ENCODE peak calls at places on chromosomes 5 and 9, in seven cellular contexts. One of them, this sample, is unnamed.

GRCh38 chr5:168592014-168592368 is 12.8 kb upstream of the PANK3 start:
- DNase-seq in activated T-cell treated with anti-CD3 and anti-CD28 coated beads, Interleukin-2, amount 50 U/mL, for 24 hours: no peak
- DNase-seq in iPS DF 19.7: no peak
- DNase-seq in tibial artery: no peak
- DNase-seq in NAMALWA: no peak
- DNase-seq in pancreas: peak; percentile 72
- DNase-seq in KBM-7: no peak
- DNase-seq in this sample: no peak

GRCh38 chr9:33677506-33677809 is 117.9 kb upstream of the PRSS3 start:
- DNase-seq in activated T-cell treated with anti-CD3 and anti-CD28 coated beads, Interleukin-2, amount 50 U/mL, for 24 hours: no peak
- DNase-seq in iPS DF 19.7: no peak
- DNase-seq in tibial artery: no peak
- DNase-seq in NAMALWA: no peak
- DNase-seq in pancreas: no peak
- DNase-seq in KBM-7: no peak
- DNase-seq in this sample: no peak

GRCh38 chr5:56638768-56639238 is 176.5 kb upstream of the MAP3K1 start:
- DNase-seq in activated T-cell treated with anti-CD3 and anti-CD28 coated beads, Interleukin-2, amount 50 U/mL, for 24 hours: no peak
- DNase-seq in iPS DF 19.7: no peak
- DNase-seq in tibial artery: no peak
- DNase-seq in NAMALWA: no peak
- DNase-seq in pancreas: no peak
- DNase-seq in KBM-7: no peak
- DNase-seq in this sample: no peak

GRCh38 chr5:131377785-131378325 is 114.0 kb downstream of the CDC42SE2 start:
- DNase-seq in activated T-cell treated with anti-CD3 and anti-CD28 coated beads, Interleukin-2, amount 50 U/mL, for 24 hours: no peak
- DNase-seq in iPS DF 19.7: no peak
- DNase-seq in tibial artery: no peak
- DNase-seq in NAMALWA: no peak
- DNase-seq in pancreas: no peak
- DNase-seq in KBM-7: no peak
- DNase-seq in this sample: no peak

GRCh38 chr5:98103807-98104206 is 669.7 kb upstream of the RGMB start:
- DNase-seq in activated T-cell treated with anti-CD3 and anti-CD28 coated beads, Interleukin-2, amount 50 U/mL, for 24 hours: no peak
- DNase-seq in iPS DF 19.7: no peak
- DNase-seq in tibial artery: no peak
- DNase-seq in NAMALWA: no peak
- DNase-seq in pancreas: no peak
- DNase-seq in KBM-7: no peak
- DNase-seq in this sample: no peak

GRCh38 chr5:157463621-157464407 is 3.8 kb downstream of the NIPAL4 start:
- DNase-seq in activated T-cell treated with anti-CD3 and anti-CD28 coated beads, Interleukin-2, amount 50 U/mL, for 24 hours: no peak
- DNase-seq in iPS DF 19.7: no peak
- DNase-seq in tibial artery: no peak
- DNase-seq in NAMALWA: no peak
- DNase-seq in pancreas: no peak
- DNase-seq in KBM-7: no peak
- DNase-seq in this sample: no peak

GRCh38 chr5:139134906-139135305 is 63.3 kb downstream of the SIL1 start:
- DNase-seq in activated T-cell treated with anti-CD3 and anti-CD28 coated beads, Interleukin-2, amount 50 U/mL, for 24 hours: no peak
- DNase-seq in iPS DF 19.7: no peak
- DNase-seq in tibial artery: no peak
- DNase-seq in NAMALWA: no peak
- DNase-seq in pancreas: no peak
- DNase-seq in KBM-7: no peak
- DNase-seq in this sample: no peak

GRCh38 chr9:98263080-98263479 is 7.6 kb upstream of the TBC1D2 start:
- DNase-seq in activated T-cell treated with anti-CD3 and anti-CD28 coated beads, Interleukin-2, amount 50 U/mL, for 24 hours: no peak
- DNase-seq in iPS DF 19.7: no peak
- DNase-seq in tibial artery: no peak
- DNase-seq in NAMALWA: no peak
- DNase-seq in pancreas: no peak
- DNase-seq in KBM-7: no peak
- DNase-seq in this sample: no peak

GRCh38 chr9:100307061-100307460 is 45.7 kb downstream of the TEX10 start:
- DNase-seq in activated T-cell treated with anti-CD3 and anti-CD28 coated beads, Interleukin-2, amount 50 U/mL, for 24 hours: no peak
- DNase-seq in iPS DF 19.7: no peak
- DNase-seq in tibial artery: no peak
- DNase-seq in NAMALWA: no peak
- DNase-seq in pancreas: no peak
- DNase-seq in KBM-7: no peak
- DNase-seq in this sample: no peak

GRCh38 chr5:6279607-6280006 is 98.7 kb downstream of the MED10 start:
- DNase-seq in activated T-cell treated with anti-CD3 and anti-CD28 coated beads, Interleukin-2, amount 50 U/mL, for 24 hours: no peak
- DNase-seq in iPS DF 19.7: no peak
- DNase-seq in tibial artery: no peak
- DNase-seq in NAMALWA: no peak
- DNase-seq in pancreas: no peak
- DNase-seq in KBM-7: no peak
- DNase-seq in this sample: no peak

GRCh38 chr5:132812949-132813598 is at the start of gene SOWAHA:
- DNase-seq in activated T-cell treated with anti-CD3 and anti-CD28 coated beads, Interleukin-2, amount 50 U/mL, for 24 hours: no peak
- DNase-seq in iPS DF 19.7: no peak
- DNase-seq in tibial artery: peak; percentile 48
- DNase-seq in NAMALWA: no peak
- DNase-seq in pancreas: peak; percentile 52
- DNase-seq in KBM-7: peak; percentile 19
- DNase-seq in this sample: peak; percentile 69

GRCh38 chr5:149550608-149551226 is 522 bp downstream of the CSNK1A1 start:
- DNase-seq in activated T-cell treated with anti-CD3 and anti-CD28 coated beads, Interleukin-2, amount 50 U/mL, for 24 hours: no peak
- DNase-seq in iPS DF 19.7: no peak
- DNase-seq in tibial artery: peak; percentile 71
- DNase-seq in NAMALWA: peak; percentile 22
- DNase-seq in pancreas: no peak
- DNase-seq in KBM-7: no peak
- DNase-seq in this sample: peak; percentile 33

GRCh38 chr5:43815504-43815903 is 212.5 kb downstream of the NNT start:
- DNase-seq in activated T-cell treated with anti-CD3 and anti-CD28 coated beads, Interleukin-2, amount 50 U/mL, for 24 hours: no peak
- DNase-seq in iPS DF 19.7: no peak
- DNase-seq in tibial artery: no peak
- DNase-seq in NAMALWA: no peak
- DNase-seq in pancreas: no peak
- DNase-seq in KBM-7: no peak
- DNase-seq in this sample: no peak

GRCh38 chr9:21624675-21625477 is 142.8 kb upstream of the IFNE start:
- DNase-seq in activated T-cell treated with anti-CD3 and anti-CD28 coated beads, Interleukin-2, amount 50 U/mL, for 24 hours: no peak
- DNase-seq in iPS DF 19.7: no peak
- DNase-seq in tibial artery: no peak
- DNase-seq in NAMALWA: no peak
- DNase-seq in pancreas: no peak
- DNase-seq in KBM-7: no peak
- DNase-seq in this sample: no peak

GRCh38 chr5:44774279-44774880 is 34.4 kb upstream of the MRPS30 start:
- DNase-seq in activated T-cell treated with anti-CD3 and anti-CD28 coated beads, Interleukin-2, amount 50 U/mL, for 24 hours: no peak
- DNase-seq in iPS DF 19.7: no peak
- DNase-seq in tibial artery: no peak
- DNase-seq in NAMALWA: peak; percentile 66
- DNase-seq in pancreas: no peak
- DNase-seq in KBM-7: peak; percentile 71
- DNase-seq in this sample: peak; percentile 14

GRCh38 chr5:28014779-28015178 is 976.4 kb upstream of the CDH9 start:
- DNase-seq in activated T-cell treated with anti-CD3 and anti-CD28 coated beads, Interleukin-2, amount 50 U/mL, for 24 hours: no peak
- DNase-seq in iPS DF 19.7: no peak
- DNase-seq in tibial artery: no peak
- DNase-seq in NAMALWA: peak; percentile 55
- DNase-seq in pancreas: no peak
- DNase-seq in KBM-7: peak; percentile 44
- DNase-seq in this sample: no peak

GRCh38 chr9:91062281-91062680 is 260.7 kb downstream of the SYK start:
- DNase-seq in activated T-cell treated with anti-CD3 and anti-CD28 coated beads, Interleukin-2, amount 50 U/mL, for 24 hours: no peak
- DNase-seq in iPS DF 19.7: no peak
- DNase-seq in tibial artery: no peak
- DNase-seq in NAMALWA: no peak
- DNase-seq in pancreas: no peak
- DNase-seq in KBM-7: no peak
- DNase-seq in this sample: no peak

GRCh38 chr9:8963882-8964281 is 1164.3 kb upstream of the DMAC1 start:
- DNase-seq in activated T-cell treated with anti-CD3 and anti-CD28 coated beads, Interleukin-2, amount 50 U/mL, for 24 hours: no peak
- DNase-seq in iPS DF 19.7: no peak
- DNase-seq in tibial artery: no peak
- DNase-seq in NAMALWA: no peak
- DNase-seq in pancreas: no peak
- DNase-seq in KBM-7: no peak
- DNase-seq in this sample: no peak

GRCh38 chr5:6737043-6737941 is 24.1 kb downstream of the TENT4A start:
- DNase-seq in activated T-cell treated with anti-CD3 and anti-CD28 coated beads, Interleukin-2, amount 50 U/mL, for 24 hours: no peak
- DNase-seq in iPS DF 19.7: no peak
- DNase-seq in tibial artery: peak; percentile 33
- DNase-seq in NAMALWA: no peak
- DNase-seq in pancreas: no peak
- DNase-seq in KBM-7: no peak
- DNase-seq in this sample: peak; percentile 77

GRCh38 chr5:111935835-111936234 is 178.8 kb upstream of the NREP start:
- DNase-seq in activated T-cell treated with anti-CD3 and anti-CD28 coated beads, Interleukin-2, amount 50 U/mL, for 24 hours: no peak
- DNase-seq in iPS DF 19.7: no peak
- DNase-seq in tibial artery: no peak
- DNase-seq in NAMALWA: no peak
- DNase-seq in pancreas: no peak
- DNase-seq in KBM-7: no peak
- DNase-seq in this sample: no peak

GRCh38 chr9:115262952-115263351 is 145.0 kb upstream of the TNC start:
- DNase-seq in activated T-cell treated with anti-CD3 and anti-CD28 coated beads, Interleukin-2, amount 50 U/mL, for 24 hours: no peak
- DNase-seq in iPS DF 19.7: no peak
- DNase-seq in tibial artery: no peak
- DNase-seq in NAMALWA: no peak
- DNase-seq in pancreas: no peak
- DNase-seq in KBM-7: no peak
- DNase-seq in this sample: no peak

GRCh38 chr5:172828911-172829431 is 5.1 kb upstream of the ERGIC1 start:
- DNase-seq in activated T-cell treated with anti-CD3 and anti-CD28 coated beads, Interleukin-2, amount 50 U/mL, for 24 hours: no peak
- DNase-seq in iPS DF 19.7: no peak
- DNase-seq in tibial artery: peak; percentile 23
- DNase-seq in NAMALWA: no peak
- DNase-seq in pancreas: no peak
- DNase-seq in KBM-7: no peak
- DNase-seq in this sample: no peak

GRCh38 chr9:92763721-92764380 is 782 bp downstream of the BICD2 start:
- DNase-seq in activated T-cell treated with anti-CD3 and anti-CD28 coated beads, Interleukin-2, amount 50 U/mL, for 24 hours: peak; percentile 56
- DNase-seq in iPS DF 19.7: no peak
- DNase-seq in tibial artery: no peak
- DNase-seq in NAMALWA: peak; percentile 52
- DNase-seq in pancreas: peak; percentile 36
- DNase-seq in KBM-7: peak; percentile 53
- DNase-seq in this sample: peak; percentile 66

GRCh38 chr9:108049026-108049591 is 559.5 kb upstream of the KLF4 start:
- DNase-seq in activated T-cell treated with anti-CD3 and anti-CD28 coated beads, Interleukin-2, amount 50 U/mL, for 24 hours: no peak
- DNase-seq in iPS DF 19.7: no peak
- DNase-seq in tibial artery: no peak
- DNase-seq in NAMALWA: no peak
- DNase-seq in pancreas: no peak
- DNase-seq in KBM-7: no peak
- DNase-seq in this sample: no peak

GRCh38 chr5:132215329-132215728 is 12.3 kb downstream of the P4HA2 start:
- DNase-seq in activated T-cell treated with anti-CD3 and anti-CD28 coated beads, Interleukin-2, amount 50 U/mL, for 24 hours: no peak
- DNase-seq in iPS DF 19.7: no peak
- DNase-seq in tibial artery: peak; percentile 99
- DNase-seq in NAMALWA: no peak
- DNase-seq in pancreas: peak; percentile 95
- DNase-seq in KBM-7: no peak
- DNase-seq in this sample: no peak

GRCh38 chr5:94901071-94901979 is 282.9 kb downstream of the SLF1 start:
- DNase-seq in activated T-cell treated with anti-CD3 and anti-CD28 coated beads, Interleukin-2, amount 50 U/mL, for 24 hours: no peak
- DNase-seq in iPS DF 19.7: no peak
- DNase-seq in tibial artery: no peak
- DNase-seq in NAMALWA: no peak
- DNase-seq in pancreas: no peak
- DNase-seq in KBM-7: no peak
- DNase-seq in this sample: peak; percentile 11

GRCh38 chr5:1709186-1709803 is 90.3 kb downstream of the MRPL36 start:
- DNase-seq in activated T-cell treated with anti-CD3 and anti-CD28 coated beads, Interleukin-2, amount 50 U/mL, for 24 hours: no peak
- DNase-seq in iPS DF 19.7: no peak
- DNase-seq in tibial artery: no peak
- DNase-seq in NAMALWA: no peak
- DNase-seq in pancreas: no peak
- DNase-seq in KBM-7: no peak
- DNase-seq in this sample: peak; percentile 29

GRCh38 chr5:33981408-33982171 is 2.9 kb downstream of the SLC45A2 start:
- DNase-seq in activated T-cell treated with anti-CD3 and anti-CD28 coated beads, Interleukin-2, amount 50 U/mL, for 24 hours: no peak
- DNase-seq in iPS DF 19.7: no peak
- DNase-seq in tibial artery: no peak
- DNase-seq in NAMALWA: no peak
- DNase-seq in pancreas: no peak
- DNase-seq in KBM-7: no peak
- DNase-seq in this sample: no peak

GRCh38 chr5:73236541-73237128 is 63.6 kb downstream of the TMEM174 start:
- DNase-seq in activated T-cell treated with anti-CD3 and anti-CD28 coated beads, Interleukin-2, amount 50 U/mL, for 24 hours: no peak
- DNase-seq in iPS DF 19.7: no peak
- DNase-seq in tibial artery: no peak
- DNase-seq in NAMALWA: no peak
- DNase-seq in pancreas: no peak
- DNase-seq in KBM-7: no peak
- DNase-seq in this sample: no peak

GRCh38 chr9:93159601-93160418 is 24.1 kb upstream of the WNK2 start:
- DNase-seq in activated T-cell treated with anti-CD3 and anti-CD28 coated beads, Interleukin-2, amount 50 U/mL, for 24 hours: peak; percentile 83
- DNase-seq in iPS DF 19.7: no peak
- DNase-seq in tibial artery: peak; percentile 89
- DNase-seq in NAMALWA: peak; percentile 79
- DNase-seq in pancreas: peak; percentile 84
- DNase-seq in KBM-7: peak; percentile 80
- DNase-seq in this sample: peak; percentile 93

GRCh38 chr5:115838885-115839518 is 2.4 kb downstream of the ATG12 start:
- DNase-seq in activated T-cell treated with anti-CD3 and anti-CD28 coated beads, Interleukin-2, amount 50 U/mL, for 24 hours: peak; percentile 42
- DNase-seq in iPS DF 19.7: no peak
- DNase-seq in tibial artery: no peak
- DNase-seq in NAMALWA: peak; percentile 85
- DNase-seq in pancreas: no peak
- DNase-seq in KBM-7: peak; percentile 76
- DNase-seq in this sample: peak; percentile 52